ENCODE peak calls at places on chromosomes 16 and 17, in six cellular contexts. D is gastrocnemius medialis, Y is astrocyte of the spinal cord, W is HFF-Myc, B is WTC11, K is natural killer cell. U is an unnamed sample.

GRCh38 chr17:64355536-64356303 is 34.9 kb downstream of the PECAM1 start:
- DNase-seq in D (peak; percentile 31), Y (no peak), W (peak; percentile 59), B (no peak), K (no peak), U (no peak)

GRCh38 chr17:49218941-49219913 is 8.7 kb downstream of the ABI3 start:
- DNase-seq in D (no peak), Y (no peak), W (no peak), B (peak; percentile 66), K (peak; percentile 77), U (no peak)

GRCh38 chr17:79833744-79834574 is 5.3 kb downstream of the CBX4 start:
- DNase-seq in D (no peak), Y (no peak), W (no peak), B (peak; percentile 46), K (no peak), U (no peak)

GRCh38 chr17:41010421-41010820 is 1.5 kb upstream of the KRTAP3-1 start:
- DNase-seq in D (no peak), Y (no peak), W (no peak), B (no peak), K (no peak), U (no peak)

GRCh38 chr16:11536104-11536866 is 50.4 kb downstream of the LITAF start:
- DNase-seq in D (no peak), Y (no peak), W (no peak), B (no peak), K (no peak), U (no peak)

GRCh38 chr16:8554881-8555280 is 35.4 kb downstream of the TMEM114 start:
- DNase-seq in D (no peak), Y (no peak), W (no peak), B (no peak), K (no peak), U (no peak)

GRCh38 chr16:58639230-58639629 is 9.6 kb upstream of the CNOT1 start:
- DNase-seq in D (no peak), Y (no peak), W (no peak), B (no peak), K (no peak), U (no peak)

GRCh38 chr16:89200124-89200849 is at the start of gene SLC22A31:
- DNase-seq in D (no peak), Y (no peak), W (no peak), B (peak; percentile 42), K (no peak), U (no peak)

GRCh38 chr17:51200295-51200694 is 34.1 kb downstream of the NME2 start:
- DNase-seq in D (no peak), Y (no peak), W (no peak), B (no peak), K (no peak), U (no peak)

GRCh38 chr17:79126139-79126538 is 51.5 kb downstream of the ENGASE start:
- DNase-seq in D (no peak), Y (no peak), W (no peak), B (peak; percentile 54), K (no peak), U (no peak)

GRCh38 chr17:28916302-28916934 is 13.5 kb upstream of the DHRS13 start:
- DNase-seq in D (peak; percentile 52), Y (peak; percentile 47), W (no peak), B (peak; percentile 53), K (no peak), U (peak; percentile 25)

GRCh38 chr17:3667366-3668278 is 756 bp downstream of the TAX1BP3 start:
- DNase-seq in D (peak; percentile 81), Y (peak; percentile 92), W (peak; percentile 46), B (peak; percentile 73), K (no peak), U (peak; percentile 73)

GRCh38 chr16:2042171-2042570 is 5.5 kb downstream of the NTHL1 start:
- DNase-seq in D (no peak), Y (no peak), W (no peak), B (no peak), K (no peak), U (no peak)

GRCh38 chr17:82231562-82232321 is 2.9 kb downstream of the SLC16A3 start:
- DNase-seq in D (peak; percentile 81), Y (no peak), W (no peak), B (peak; percentile 61), K (peak; percentile 41), U (peak; percentile 27)

GRCh38 chr16:58497935-58498334 is 2.0 kb upstream of the NDRG4 start:
- DNase-seq in D (no peak), Y (no peak), W (no peak), B (no peak), K (no peak), U (no peak)

GRCh38 chr17:72387487-72387886 is 266.7 kb downstream of the SOX9 start:
- DNase-seq in D (no peak), Y (peak; percentile 91), W (no peak), B (no peak), K (no peak), U (no peak)

GRCh38 chr17:62064029-62064790 is 868 bp downstream of the MED13 start:
- DNase-seq in D (no peak), Y (peak; percentile 43), W (no peak), B (no peak), K (no peak), U (no peak)

GRCh38 chr16:70520612-70521297 is 2.6 kb downstream of the COG4 start:
- DNase-seq in D (no peak), Y (peak; percentile 45), W (no peak), B (no peak), K (no peak), U (no peak)

GRCh38 chr17:57751348-57751970 is 6.4 kb upstream of the CCDC182 start:
- DNase-seq in D (no peak), Y (no peak), W (no peak), B (no peak), K (no peak), U (no peak)

GRCh38 chr16:14399397-14400284 is 230.4 kb downstream of the PARN start:
- DNase-seq in D (peak; percentile 89), Y (peak; percentile 87), W (no peak), B (no peak), K (no peak), U (no peak)

GRCh38 chr16:58264961-58265479 is 29.8 kb downstream of the PRSS54 start:
- DNase-seq in D (no peak), Y (peak; percentile 70), W (peak; percentile 44), B (no peak), K (peak; percentile 28), U (no peak)

GRCh38 chr16:1314399-1315068 is 5.1 kb downstream of the UBE2I start:
- DNase-seq in D (no peak), Y (no peak), W (no peak), B (no peak), K (no peak), U (no peak)

GRCh38 chr16:75263291-75263962 is 12.0 kb upstream of the BCAR1 start:
- DNase-seq in D (peak; percentile 55), Y (no peak), W (no peak), B (no peak), K (no peak), U (no peak)

GRCh38 chr16:82033683-82034300 is 1.3 kb upstream of the HSD17B2 start:
- DNase-seq in D (no peak), Y (no peak), W (no peak), B (no peak), K (no peak), U (no peak)

GRCh38 chr16:57911711-57912110 is 59.2 kb downstream of the CNGB1 start:
- DNase-seq in D (no peak), Y (no peak), W (no peak), B (no peak), K (no peak), U (no peak)

DNA sequence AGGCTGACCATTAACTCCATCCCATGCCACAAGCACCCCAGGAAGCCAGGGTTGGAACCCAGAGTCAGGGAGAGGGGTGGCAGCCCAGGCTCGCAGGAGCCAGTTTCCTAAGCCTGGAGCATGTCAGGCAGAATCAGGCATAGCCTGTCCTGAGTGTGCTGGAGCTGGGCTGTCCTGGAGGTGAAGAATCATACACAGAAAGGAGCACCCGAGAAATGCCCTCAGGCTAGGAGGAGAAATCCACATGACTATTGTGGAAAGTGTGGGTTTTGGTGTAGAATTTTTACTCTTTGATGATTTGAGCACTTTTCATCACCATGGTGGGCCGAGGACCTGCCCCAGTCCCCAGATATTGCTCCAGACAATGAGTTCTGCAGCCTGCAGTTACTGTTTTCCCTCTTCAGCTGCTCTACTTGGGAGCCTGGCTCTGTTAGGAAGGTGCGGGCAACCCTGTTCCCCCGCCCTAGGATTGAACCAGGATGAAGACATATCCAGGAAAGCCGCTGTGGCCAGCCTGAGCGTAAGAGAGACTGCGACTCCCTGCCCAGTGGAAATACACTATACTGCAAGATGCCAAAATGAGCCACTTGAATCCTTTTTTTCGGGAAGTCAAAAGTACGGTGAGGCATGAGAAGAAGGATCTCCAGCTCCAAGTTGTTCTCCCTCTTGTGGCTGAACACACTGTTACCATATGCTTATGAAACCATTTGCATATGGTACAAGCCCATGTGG is 29.0 kb upstream of the HEATR6 start:
- DNase-seq in D (no peak), Y (no peak), W (no peak), B (no peak), K (no peak), U (no peak)
- TF ChIP-seq CTCF in D (no peak), Y (peak; percentile 11), W (no peak), B (no peak), K (no peak), U (no peak)

GRCh38 chr17:45971698-45972141 is 27.3 kb upstream of the STH start:
- DNase-seq in D (no peak), Y (no peak), W (no peak), B (peak; percentile 54), K (no peak), U (no peak)
- TF ChIP-seq CTCF in D (no peak), Y (no peak), W (no peak), B (peak; percentile 49), K (no peak), U (no peak)

GRCh38 chr17:21686165-21687015 is 5.9 kb upstream of the KCNJ18 start:
- DNase-seq in D (no peak), Y (no peak), W (no peak), B (no peak), K (no peak), U (no peak)

GRCh38 chr17:21688293-21688949 is 3.9 kb upstream of the KCNJ18 start:
- DNase-seq in D (no peak), Y (no peak), W (no peak), B (no peak), K (no peak), U (no peak)

GRCh38 chr17:21687136-21687953 is 5.0 kb upstream of the KCNJ18 start:
- DNase-seq in D (no peak), Y (no peak), W (no peak), B (no peak), K (no peak), U (no peak)

GRCh38 chr17:21689604-21690003 is 2.7 kb upstream of the KCNJ18 start:
- DNase-seq in D (no peak), Y (peak; percentile 53), W (no peak), B (no peak), K (no peak), U (no peak)
- TF ChIP-seq CTCF in D (no peak), Y (no peak), W (no peak), B (no peak), K (no peak), U (no peak)

DNA sequence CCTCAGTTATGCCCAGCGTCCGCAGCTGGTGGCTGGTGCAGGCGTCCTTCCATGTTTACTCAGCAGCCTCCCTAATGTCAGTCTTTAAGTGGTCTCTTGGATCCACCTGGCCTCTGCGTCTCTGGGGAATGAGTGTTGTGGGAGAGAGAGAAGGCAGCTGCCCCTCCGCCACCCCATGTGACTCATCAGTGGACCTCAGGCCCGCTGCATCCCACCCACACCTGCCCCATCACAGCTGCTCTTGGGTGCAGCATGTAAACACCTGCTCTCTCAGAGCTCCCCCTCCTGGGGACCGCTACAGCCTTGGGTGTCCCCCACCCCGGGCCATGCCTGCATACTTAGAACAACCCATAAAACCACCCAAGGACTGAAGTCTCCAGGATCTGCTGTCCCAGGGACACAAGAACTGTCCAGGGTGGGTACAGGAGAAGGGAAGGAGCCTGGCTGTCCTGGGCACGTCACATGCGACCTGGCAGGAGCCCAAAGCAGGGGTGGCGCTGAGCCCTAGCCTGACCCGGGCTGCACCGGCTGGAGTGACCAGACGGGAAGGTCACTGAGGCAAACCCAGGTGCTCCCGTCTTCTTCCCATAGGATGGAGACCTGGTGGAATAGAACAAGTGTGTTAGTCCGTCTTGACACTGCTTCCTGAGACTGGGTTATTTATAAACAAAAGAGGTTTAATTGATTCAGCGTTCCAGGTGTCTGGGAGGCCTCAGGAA is 4.2 kb downstream of the C16orf90 start:
- DNase-seq in D (no peak), Y (no peak), W (no peak), B (peak; percentile 45), K (no peak), U (no peak)
- TF ChIP-seq CTCF in D (no peak), Y (no peak), W (no peak), B (no peak), K (no peak), U (no peak)